ENCODE peak calls at places on chromosomes 2 and 18, in five cellular contexts. One of them, this sample, is unnamed.

GRCh38 chr18:8705941-8706544 is 687 bp downstream of the MTCL1 start:
- DNase-seq in NCI-H1105: no peak
- DNase-seq in SK-N-DZ: no peak
- DNase-seq in fibroblast of mammary gland: no peak
- DNase-seq in non-pigmented ciliary epithelial cell: no peak
- DNase-seq in this sample: no peak

GRCh38 chr2:70897977-70898226 is 37.8 kb upstream of the ATP6V1B1 start:
- DNase-seq in NCI-H1105: no peak
- DNase-seq in SK-N-DZ: no peak
- DNase-seq in fibroblast of mammary gland: no peak
- DNase-seq in non-pigmented ciliary epithelial cell: no peak
- DNase-seq in this sample: no peak

GRCh38 chr2:8998418-8998817 is 5.1 kb downstream of the MBOAT2 start:
- DNase-seq in NCI-H1105: no peak
- DNase-seq in fibroblast of mammary gland: no peak
- DNase-seq in non-pigmented ciliary epithelial cell: no peak
- DNase-seq in SK-N-DZ: no peak
- DNase-seq in this sample: no peak

GRCh38 chr18:3055861-3056260 is 42.9 kb upstream of the LPIN2 start:
- DNase-seq in SK-N-DZ: no peak
- DNase-seq in NCI-H1105: no peak
- DNase-seq in non-pigmented ciliary epithelial cell: no peak
- DNase-seq in fibroblast of mammary gland: no peak
- DNase-seq in this sample: no peak

GRCh38 chr2:100180503-100180902 is 38.1 kb upstream of the AFF3 start:
- DNase-seq in NCI-H1105: no peak
- DNase-seq in fibroblast of mammary gland: no peak
- DNase-seq in non-pigmented ciliary epithelial cell: no peak
- DNase-seq in SK-N-DZ: no peak
- DNase-seq in this sample: no peak

GRCh38 chr2:188986839-188987238 is 12.7 kb downstream of the COL3A1 start:
- DNase-seq in fibroblast of mammary gland: no peak
- DNase-seq in NCI-H1105: no peak
- DNase-seq in non-pigmented ciliary epithelial cell: no peak
- DNase-seq in SK-N-DZ: peak
- DNase-seq in this sample: no peak

GRCh38 chr18:34097312-34097711 is 127.4 kb downstream of the NOL4 start:
- DNase-seq in fibroblast of mammary gland: peak
- DNase-seq in NCI-H1105: peak
- DNase-seq in SK-N-DZ: no peak
- DNase-seq in non-pigmented ciliary epithelial cell: no peak
- DNase-seq in this sample: peak

GRCh38 chr18:48408111-48408726 is 964 bp downstream of the ZBTB7C start:
- DNase-seq in non-pigmented ciliary epithelial cell: no peak
- DNase-seq in NCI-H1105: no peak
- DNase-seq in SK-N-DZ: no peak
- DNase-seq in fibroblast of mammary gland: no peak
- DNase-seq in this sample: no peak

GRCh38 chr2:233439191-233439590 is 84.9 kb downstream of the DGKD start:
- DNase-seq in non-pigmented ciliary epithelial cell: no peak
- DNase-seq in NCI-H1105: no peak
- DNase-seq in fibroblast of mammary gland: peak
- DNase-seq in SK-N-DZ: no peak
- DNase-seq in this sample: no peak

GRCh38 chr2:218301176-218301819 is 9.0 kb upstream of the TMBIM1 start:
- DNase-seq in fibroblast of mammary gland: peak
- DNase-seq in SK-N-DZ: peak
- DNase-seq in NCI-H1105: peak
- DNase-seq in non-pigmented ciliary epithelial cell: peak
- DNase-seq in this sample: peak

GRCh38 chr2:88099798-88100488 is 27.9 kb downstream of the FABP1 start:
- DNase-seq in SK-N-DZ: no peak
- DNase-seq in fibroblast of mammary gland: peak
- DNase-seq in NCI-H1105: no peak
- DNase-seq in non-pigmented ciliary epithelial cell: no peak
- DNase-seq in this sample: peak

GRCh38 chr2:238856713-238857567 is 9.1 kb downstream of the TWIST2 start:
- DNase-seq in non-pigmented ciliary epithelial cell: no peak
- DNase-seq in SK-N-DZ: no peak
- DNase-seq in NCI-H1105: no peak
- DNase-seq in fibroblast of mammary gland: peak
- DNase-seq in this sample: no peak

GRCh38 chr2:180416553-180417113 is 409.5 kb upstream of the CWC22 start:
- DNase-seq in NCI-H1105: peak
- DNase-seq in fibroblast of mammary gland: no peak
- DNase-seq in SK-N-DZ: peak
- DNase-seq in non-pigmented ciliary epithelial cell: no peak
- DNase-seq in this sample: no peak

GRCh38 chr2:239756392-239757153 is 268.6 kb downstream of the NDUFA10 start:
- DNase-seq in NCI-H1105: no peak
- DNase-seq in fibroblast of mammary gland: peak
- DNase-seq in SK-N-DZ: no peak
- DNase-seq in non-pigmented ciliary epithelial cell: no peak
- DNase-seq in this sample: no peak

GRCh38 chr2:61443342-61444041 is 27.4 kb downstream of the USP34 start:
- DNase-seq in fibroblast of mammary gland: no peak
- DNase-seq in non-pigmented ciliary epithelial cell: no peak
- DNase-seq in SK-N-DZ: no peak
- DNase-seq in NCI-H1105: no peak
- DNase-seq in this sample: no peak

GRCh38 chr2:63977904-63978303 is 41.3 kb downstream of the VPS54 start:
- DNase-seq in NCI-H1105: no peak
- DNase-seq in fibroblast of mammary gland: no peak
- DNase-seq in non-pigmented ciliary epithelial cell: no peak
- DNase-seq in SK-N-DZ: no peak
- DNase-seq in this sample: no peak

GRCh38 chr2:207122914-207123744 is 42.6 kb downstream of the KLF7 start:
- DNase-seq in non-pigmented ciliary epithelial cell: no peak
- DNase-seq in SK-N-DZ: no peak
- DNase-seq in fibroblast of mammary gland: no peak
- DNase-seq in NCI-H1105: no peak
- DNase-seq in this sample: peak

GRCh38 chr2:25939257-25939668 is 43.0 kb downstream of the KIF3C start:
- DNase-seq in SK-N-DZ: no peak
- DNase-seq in fibroblast of mammary gland: no peak
- DNase-seq in NCI-H1105: no peak
- DNase-seq in non-pigmented ciliary epithelial cell: no peak
- DNase-seq in this sample: no peak

GRCh38 chr2:46771309-46771708 is 144.3 kb downstream of the MCFD2 start:
- DNase-seq in fibroblast of mammary gland: no peak
- DNase-seq in non-pigmented ciliary epithelial cell: no peak
- DNase-seq in SK-N-DZ: no peak
- DNase-seq in NCI-H1105: no peak
- DNase-seq in this sample: no peak

GRCh38 chr2:57943271-57943670 is 103.3 kb upstream of the VRK2 start:
- DNase-seq in SK-N-DZ: no peak
- DNase-seq in NCI-H1105: no peak
- DNase-seq in non-pigmented ciliary epithelial cell: no peak
- DNase-seq in fibroblast of mammary gland: peak
- DNase-seq in this sample: no peak

GRCh38 chr18:75697493-75697892 is 270.0 kb upstream of the SMIM21 start:
- DNase-seq in SK-N-DZ: no peak
- DNase-seq in fibroblast of mammary gland: no peak
- DNase-seq in non-pigmented ciliary epithelial cell: no peak
- DNase-seq in NCI-H1105: no peak
- DNase-seq in this sample: no peak

GRCh38 chr2:12397861-12398260 is 318.9 kb upstream of the TRIB2 start:
- DNase-seq in SK-N-DZ: peak
- DNase-seq in NCI-H1105: no peak
- DNase-seq in fibroblast of mammary gland: no peak
- DNase-seq in non-pigmented ciliary epithelial cell: no peak
- DNase-seq in this sample: no peak

GRCh38 chr18:12423393-12423792 is 15.7 kb downstream of the PRELID3A start:
- DNase-seq in non-pigmented ciliary epithelial cell: no peak
- DNase-seq in SK-N-DZ: no peak
- DNase-seq in NCI-H1105: no peak
- DNase-seq in fibroblast of mammary gland: no peak
- DNase-seq in this sample: no peak

GRCh38 chr2:71558300-71559051 is 105.1 kb downstream of the DYSF start:
- DNase-seq in SK-N-DZ: no peak
- DNase-seq in fibroblast of mammary gland: no peak
- DNase-seq in NCI-H1105: no peak
- DNase-seq in non-pigmented ciliary epithelial cell: no peak
- DNase-seq in this sample: no peak

GRCh38 chr18:46408334-46408987 is 248.6 kb downstream of the LOXHD1 start:
- DNase-seq in non-pigmented ciliary epithelial cell: no peak
- DNase-seq in NCI-H1105: no peak
- DNase-seq in SK-N-DZ: no peak
- DNase-seq in fibroblast of mammary gland: no peak
- DNase-seq in this sample: no peak

GRCh38 chr2:205477016-205477705 is 205.1 kb upstream of the NRP2 start:
- DNase-seq in non-pigmented ciliary epithelial cell: peak
- DNase-seq in SK-N-DZ: no peak
- DNase-seq in NCI-H1105: no peak
- DNase-seq in fibroblast of mammary gland: no peak
- DNase-seq in this sample: no peak

GRCh38 chr2:100876231-100876860 is 56.4 kb downstream of the NPAS2 start:
- DNase-seq in NCI-H1105: no peak
- DNase-seq in non-pigmented ciliary epithelial cell: no peak
- DNase-seq in fibroblast of mammary gland: no peak
- DNase-seq in SK-N-DZ: no peak
- DNase-seq in this sample: no peak

GRCh38 chr2:213157242-213157641 is 5.8 kb upstream of the IKZF2 start:
- DNase-seq in non-pigmented ciliary epithelial cell: no peak
- DNase-seq in fibroblast of mammary gland: no peak
- DNase-seq in NCI-H1105: no peak
- DNase-seq in SK-N-DZ: no peak
- DNase-seq in this sample: no peak

GRCh38 chr2:6073260-6074141 is 381.3 kb downstream of the SOX11 start:
- DNase-seq in non-pigmented ciliary epithelial cell: no peak
- DNase-seq in NCI-H1105: peak
- DNase-seq in fibroblast of mammary gland: no peak
- DNase-seq in SK-N-DZ: peak
- DNase-seq in this sample: no peak

GRCh38 chr2:230946429-230947234 is 21.6 kb upstream of the GPR55 start:
- DNase-seq in fibroblast of mammary gland: no peak
- DNase-seq in non-pigmented ciliary epithelial cell: no peak
- DNase-seq in NCI-H1105: no peak
- DNase-seq in SK-N-DZ: no peak
- DNase-seq in this sample: no peak

GRCh38 chr2:120934891-120935338 is 199.2 kb downstream of the GLI2 start:
- DNase-seq in NCI-H1105: no peak
- DNase-seq in fibroblast of mammary gland: peak
- DNase-seq in SK-N-DZ: no peak
- DNase-seq in non-pigmented ciliary epithelial cell: peak
- DNase-seq in this sample: peak

GRCh38 chr2:68031546-68032160 is 31.2 kb downstream of the C1D start:
- DNase-seq in non-pigmented ciliary epithelial cell: no peak
- DNase-seq in NCI-H1105: peak
- DNase-seq in fibroblast of mammary gland: peak
- DNase-seq in SK-N-DZ: peak
- DNase-seq in this sample: peak

GRCh38 chr2:18752022-18752493 is 162.7 kb upstream of the NT5C1B start:
- DNase-seq in NCI-H1105: no peak
- DNase-seq in non-pigmented ciliary epithelial cell: no peak
- DNase-seq in fibroblast of mammary gland: peak
- DNase-seq in SK-N-DZ: no peak
- DNase-seq in this sample: no peak

GRCh38 chr18:8177330-8178016 is 431.8 kb upstream of the RAB12 start:
- DNase-seq in fibroblast of mammary gland: peak
- DNase-seq in NCI-H1105: no peak
- DNase-seq in SK-N-DZ: peak
- DNase-seq in non-pigmented ciliary epithelial cell: peak
- DNase-seq in this sample: peak